ENCODE peak calls at places on chromosomes 1 and 21, in nine cellular contexts. K, N, G, U, T, E, B, Q and L are unnamed samples.

GRCh38 chr1:26284597-26285351 is 4.9 kb downstream of the SH3BGRL3 start:
- DNase-seq in K (peak), N (peak), G (peak), U (peak), T (peak), E (peak), B (peak), Q (peak), L (peak)

GRCh38 chr1:27402349-27402754 is 9.9 kb downstream of the GPR3 start:
- DNase-seq in K (no peak), N (no peak), G (peak), U (peak), T (peak), E (peak), B (peak), Q (peak), L (peak)

GRCh38 chr1:232793944-232794343 is 11.3 kb upstream of the MAP10 start:
- DNase-seq in K (no peak), N (no peak), G (no peak), U (peak), T (peak), E (no peak), B (no peak), Q (peak), L (peak)

GRCh38 chr1:101219919-101220695 is 16.7 kb upstream of the S1PR1 start:
- DNase-seq in K (no peak), N (no peak), G (peak), U (no peak), T (peak), E (no peak), B (no peak), Q (no peak), L (no peak)

GRCh38 chr21:35923971-35924370 is 136.4 kb downstream of the SETD4 start:
- DNase-seq in K (no peak), N (no peak), G (no peak), U (no peak), T (no peak), E (no peak), B (no peak), Q (no peak), L (no peak)

GRCh38 chr21:35395728-35396127 is 346.6 kb upstream of the RUNX1 start:
- DNase-seq in K (no peak), N (no peak), G (no peak), U (peak), T (peak), E (no peak), B (no peak), Q (peak), L (peak)

GRCh38 chr1:147580200-147580557 is 38.9 kb downstream of the BCL9 start:
- DNase-seq in K (no peak), N (no peak), G (no peak), U (peak), T (peak), E (no peak), B (no peak), Q (peak), L (peak)

GRCh38 chr1:234986750-234987414 is 141.8 kb downstream of the TOMM20 start:
- DNase-seq in K (no peak), N (no peak), G (no peak), U (no peak), T (peak), E (no peak), B (no peak), Q (peak), L (peak)

GRCh38 chr1:209202826-209203439 is 380.6 kb upstream of the CAMK1G start:
- DNase-seq in K (no peak), N (peak), G (no peak), U (peak), T (peak), E (no peak), B (no peak), Q (peak), L (peak)

GRCh38 chr1:12518956-12519707 is 98.9 kb downstream of the DHRS3 start:
- DNase-seq in K (no peak), N (no peak), G (peak), U (peak), T (peak), E (peak), B (peak), Q (peak), L (no peak)

GRCh38 chr21:42094811-42095210 is 23.7 kb downstream of the UMODL1 start:
- DNase-seq in K (no peak), N (no peak), G (no peak), U (no peak), T (no peak), E (no peak), B (no peak), Q (no peak), L (no peak)

GRCh38 chr1:221715321-221716169 is 26.3 kb downstream of the DUSP10 start:
- DNase-seq in K (no peak), N (no peak), G (no peak), U (peak), T (peak), E (no peak), B (no peak), Q (peak), L (peak)

DNA sequence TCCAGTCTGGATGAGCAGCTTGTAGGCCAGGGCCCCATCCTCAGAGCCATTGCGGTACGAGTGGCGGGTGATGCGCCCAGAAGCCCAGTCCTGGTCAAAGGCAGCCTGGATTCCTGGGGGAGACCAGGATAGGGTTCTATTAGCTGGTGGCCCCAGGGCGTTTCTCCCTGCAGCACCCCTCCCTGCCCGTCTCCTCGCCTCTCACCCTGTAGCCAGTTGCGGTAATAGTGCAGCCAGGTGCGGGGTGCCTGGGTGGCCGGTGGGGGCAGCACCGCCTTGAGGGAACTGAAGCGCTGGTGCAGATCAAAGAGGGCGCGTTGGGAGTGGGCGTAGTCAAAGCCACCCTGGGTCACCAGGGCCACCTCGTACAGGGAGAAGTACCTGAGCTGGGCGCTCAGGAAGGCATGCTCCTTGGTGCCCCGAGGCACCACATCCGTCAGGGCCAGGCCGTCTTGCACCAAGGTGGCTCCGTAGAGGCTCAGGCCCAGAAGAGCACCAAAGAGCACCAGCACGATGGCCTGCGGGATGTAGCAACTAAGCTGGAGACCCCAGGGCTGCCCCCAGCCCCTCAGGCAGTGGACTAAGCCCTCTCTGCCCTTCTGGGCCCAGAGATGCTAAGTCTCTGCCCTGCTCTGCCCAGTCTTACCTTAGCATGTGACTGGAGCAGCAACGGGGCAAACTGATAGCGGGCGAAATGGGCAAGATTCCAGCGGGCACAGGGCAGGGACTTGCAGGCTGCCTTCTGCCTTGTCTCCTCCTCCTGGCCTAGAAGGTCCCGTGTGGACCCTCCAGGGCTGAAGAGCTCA is 15.7 kb downstream of the PTCH2 start:
- DNase-seq in K (no peak), N (no peak), G (no peak), U (no peak), T (no peak), E (no peak), B (no peak), Q (no peak), L (no peak)
- TF ChIP-seq CTCF in K (peak), N (no peak), G (no peak), U (no peak), T (no peak), E (no peak), B (no peak), Q (no peak), L (no peak)

DNA sequence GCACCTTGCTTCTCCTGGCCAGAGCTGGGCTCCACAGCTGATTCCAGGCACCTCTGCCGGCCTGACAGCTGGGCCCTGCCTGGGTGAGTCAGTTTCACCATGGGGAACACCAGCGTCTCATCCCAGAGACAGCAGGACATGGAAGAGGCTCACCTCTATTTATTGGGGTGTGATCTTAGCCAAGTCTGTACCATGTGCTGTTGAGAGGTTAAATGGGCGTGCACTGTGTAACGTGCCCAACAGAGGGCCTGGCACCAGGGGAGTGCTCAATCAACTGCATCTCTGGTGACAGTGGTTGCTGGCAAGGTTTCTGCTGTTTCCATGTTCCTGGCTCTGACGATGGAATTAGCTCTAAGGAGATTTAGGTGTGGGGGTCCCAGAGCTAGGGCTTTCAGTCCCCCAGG is 890 bp downstream of the CPLANE2 start:
- DNase-seq in K (no peak), N (no peak), G (no peak), U (no peak), T (no peak), E (no peak), B (no peak), Q (peak), L (peak)
- TF ChIP-seq CTCF in K (peak), N (peak), G (no peak), U (no peak), T (peak), E (peak), B (peak), Q (peak), L (peak)

GRCh38 chr1:154186177-154186576 is 5.7 kb downstream of the TPM3 start:
- DNase-seq in K (peak), N (peak), G (no peak), U (peak), T (peak), E (no peak), B (no peak), Q (peak), L (peak)

GRCh38 chr1:154179951-154180687 is 11.8 kb downstream of the TPM3 start:
- DNase-seq in K (no peak), N (peak), G (no peak), U (no peak), T (no peak), E (no peak), B (no peak), Q (no peak), L (no peak)

GRCh38 chr1:154182342-154183044 is 9.4 kb downstream of the TPM3 start:
- DNase-seq in K (peak), N (peak), G (peak), U (peak), T (no peak), E (peak), B (peak), Q (peak), L (peak)

GRCh38 chr1:154181944-154182341 is 10.0 kb downstream of the TPM3 start:
- DNase-seq in K (no peak), N (no peak), G (no peak), U (no peak), T (peak), E (no peak), B (no peak), Q (no peak), L (no peak)

GRCh38 chr1:154183045-154183968 is 8.6 kb downstream of the TPM3 start:
- DNase-seq in K (peak), N (peak), G (peak), U (peak), T (peak), E (peak), B (peak), Q (peak), L (peak)
- TF ChIP-seq CTCF in K (no peak), N (peak), G (no peak), U (no peak), T (no peak), E (peak), B (peak), Q (no peak), L (no peak)

GRCh38 chr1:82795503-82796149 is 994.9 kb downstream of the ADGRL2 start:
- DNase-seq in K (no peak), N (no peak), G (no peak), U (no peak), T (no peak), E (no peak), B (no peak), Q (no peak), L (peak)
- TF ChIP-seq CTCF in K (peak), N (no peak), G (no peak), U (no peak), T (no peak), E (no peak), B (no peak), Q (no peak), L (no peak)

GRCh38 chr1:37860346-37860666 is 914 bp upstream of the MTF1 start:
- DNase-seq in K (no peak), N (no peak), G (no peak), U (no peak), T (no peak), E (no peak), B (no peak), Q (no peak), L (no peak)
- TF ChIP-seq CTCF in K (peak), N (no peak), G (no peak), U (no peak), T (no peak), E (peak), B (no peak), Q (no peak), L (peak)

GRCh38 chr1:33118274-33118673 is 37.3 kb downstream of the AZIN2 start:
- DNase-seq in K (no peak), N (no peak), G (no peak), U (no peak), T (no peak), E (no peak), B (no peak), Q (no peak), L (no peak)

GRCh38 chr1:33121728-33122127 is 40.8 kb downstream of the AZIN2 start:
- DNase-seq in K (no peak), N (no peak), G (no peak), U (no peak), T (no peak), E (no peak), B (no peak), Q (no peak), L (no peak)

GRCh38 chr1:33120436-33121231 is 39.7 kb downstream of the AZIN2 start:
- DNase-seq in K (no peak), N (no peak), G (no peak), U (peak), T (peak), E (no peak), B (no peak), Q (no peak), L (peak)

GRCh38 chr1:33119050-33119449 is 38.1 kb downstream of the AZIN2 start:
- DNase-seq in K (no peak), N (no peak), G (no peak), U (no peak), T (no peak), E (no peak), B (no peak), Q (no peak), L (no peak)

DNA sequence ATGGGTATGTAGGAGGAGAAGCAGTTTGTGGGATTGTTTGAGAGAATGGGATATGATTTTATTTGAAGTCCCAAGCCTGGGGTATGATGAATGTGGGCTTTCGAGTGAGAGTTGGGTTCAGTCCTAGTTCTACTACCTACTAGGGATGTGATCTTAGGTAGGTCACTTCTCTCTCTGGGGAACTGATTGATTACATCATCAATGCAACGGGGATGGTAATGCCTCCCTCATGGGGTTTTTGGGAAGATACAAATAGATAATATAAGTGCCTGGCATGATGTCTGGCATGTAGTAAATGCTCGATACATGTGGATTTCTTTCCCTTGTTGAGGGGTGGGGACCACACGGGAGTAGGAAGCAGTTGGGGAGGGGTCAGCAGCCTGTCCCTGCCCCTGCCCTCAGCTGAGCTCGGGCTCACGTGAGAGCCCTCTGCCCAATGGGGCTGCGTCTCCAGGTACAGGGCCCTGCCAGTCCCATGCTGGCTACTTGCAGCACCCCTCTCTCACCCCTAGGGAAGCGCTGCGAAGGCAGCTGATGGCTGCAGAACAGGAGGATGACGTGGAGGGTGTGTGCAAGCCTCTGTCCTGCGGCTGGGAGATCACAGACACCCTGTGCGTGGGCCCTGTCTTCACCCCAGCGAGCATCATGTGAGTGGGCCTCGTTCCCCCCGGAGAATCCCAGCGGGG is 38.7 kb downstream of the AZIN2 start:
- DNase-seq in K (no peak), N (no peak), G (no peak), U (peak), T (peak), E (no peak), B (no peak), Q (no peak), L (no peak)
- TF ChIP-seq CTCF in K (peak), N (no peak), G (no peak), U (no peak), T (peak), E (no peak), B (no peak), Q (peak), L (no peak)

GRCh38 chr21:37642493-37642892 is 273.8 kb downstream of the KCNJ6 start:
- DNase-seq in K (no peak), N (peak), G (no peak), U (no peak), T (peak), E (no peak), B (no peak), Q (no peak), L (peak)
- TF ChIP-seq CTCF in K (peak), N (peak), G (no peak), U (no peak), T (peak), E (no peak), B (no peak), Q (no peak), L (no peak)